ENCODE peak calls at places on chromosomes 1 and 21, in ten cellular contexts. One of them, this sample, is unnamed.

GRCh38 chr1:13832100-13832499 is 132.1 kb downstream of the PRDM2 start:
- DNase-seq in brain microvascular endothelial cell: no peak
- DNase-seq in mucosa of descending colon: no peak
- DNase-seq in HS-27A: no peak
- DNase-seq in substantia nigra: no peak
- DNase-seq in CD4-positive, alpha-beta T cell: no peak
- DNase-seq in activated naive CD4-positive, alpha-beta T cell treated with Interleukin-2 at 50 U/mL for 16 hours: no peak
- DNase-seq in stimulated activated CD8-positive, alpha-beta memory T cell treated with anti-CD3 and anti-CD28 coated beads, Interleukin-15, amount 100 ng/mL, for 1 hour: no peak
- DNase-seq in GM13976: peak; percentile 0
- DNase-seq in D721Med: no peak
- DNase-seq in this sample: no peak

GRCh38 chr1:10253755-10254154 is 43.4 kb downstream of the KIF1B start:
- DNase-seq in activated naive CD4-positive, alpha-beta T cell treated with Interleukin-2 at 50 U/mL for 16 hours: no peak
- DNase-seq in CD4-positive, alpha-beta T cell: no peak
- DNase-seq in mucosa of descending colon: peak; percentile 26
- DNase-seq in GM13976: no peak
- DNase-seq in HS-27A: no peak
- DNase-seq in substantia nigra: no peak
- DNase-seq in brain microvascular endothelial cell: peak; percentile 95
- DNase-seq in stimulated activated CD8-positive, alpha-beta memory T cell treated with anti-CD3 and anti-CD28 coated beads, Interleukin-15, amount 100 ng/mL, for 1 hour: no peak
- DNase-seq in D721Med: peak; percentile 24
- DNase-seq in this sample: no peak

GRCh38 chr1:9721606-9722377 is 70.3 kb downstream of the PIK3CD start:
- DNase-seq in D721Med: no peak
- DNase-seq in HS-27A: no peak
- DNase-seq in GM13976: peak; percentile 62
- DNase-seq in mucosa of descending colon: peak; percentile 55
- DNase-seq in activated naive CD4-positive, alpha-beta T cell treated with Interleukin-2 at 50 U/mL for 16 hours: peak; percentile 80
- DNase-seq in substantia nigra: no peak
- DNase-seq in stimulated activated CD8-positive, alpha-beta memory T cell treated with anti-CD3 and anti-CD28 coated beads, Interleukin-15, amount 100 ng/mL, for 1 hour: peak; percentile 71
- DNase-seq in brain microvascular endothelial cell: peak; percentile 20
- DNase-seq in CD4-positive, alpha-beta T cell: peak; percentile 82
- DNase-seq in this sample: no peak

GRCh38 chr1:37186246-37186756 is 152.0 kb upstream of the GRIK3 start:
- DNase-seq in mucosa of descending colon: no peak
- DNase-seq in GM13976: no peak
- DNase-seq in stimulated activated CD8-positive, alpha-beta memory T cell treated with anti-CD3 and anti-CD28 coated beads, Interleukin-15, amount 100 ng/mL, for 1 hour: no peak
- DNase-seq in brain microvascular endothelial cell: no peak
- DNase-seq in CD4-positive, alpha-beta T cell: no peak
- DNase-seq in HS-27A: no peak
- DNase-seq in substantia nigra: no peak
- DNase-seq in activated naive CD4-positive, alpha-beta T cell treated with Interleukin-2 at 50 U/mL for 16 hours: no peak
- DNase-seq in D721Med: no peak
- DNase-seq in this sample: no peak

GRCh38 chr1:245434285-245434684 is 279.5 kb downstream of the KIF26B start:
- DNase-seq in mucosa of descending colon: no peak
- DNase-seq in HS-27A: no peak
- DNase-seq in GM13976: no peak
- DNase-seq in stimulated activated CD8-positive, alpha-beta memory T cell treated with anti-CD3 and anti-CD28 coated beads, Interleukin-15, amount 100 ng/mL, for 1 hour: no peak
- DNase-seq in activated naive CD4-positive, alpha-beta T cell treated with Interleukin-2 at 50 U/mL for 16 hours: no peak
- DNase-seq in CD4-positive, alpha-beta T cell: no peak
- DNase-seq in D721Med: no peak
- DNase-seq in brain microvascular endothelial cell: no peak
- DNase-seq in substantia nigra: no peak
- DNase-seq in this sample: peak; percentile 26

GRCh38 chr1:182765416-182765815 is 24.2 kb upstream of the NPL start:
- DNase-seq in mucosa of descending colon: no peak
- DNase-seq in D721Med: no peak
- DNase-seq in brain microvascular endothelial cell: no peak
- DNase-seq in GM13976: no peak
- DNase-seq in substantia nigra: no peak
- DNase-seq in HS-27A: no peak
- DNase-seq in activated naive CD4-positive, alpha-beta T cell treated with Interleukin-2 at 50 U/mL for 16 hours: no peak
- DNase-seq in stimulated activated CD8-positive, alpha-beta memory T cell treated with anti-CD3 and anti-CD28 coated beads, Interleukin-15, amount 100 ng/mL, for 1 hour: no peak
- DNase-seq in CD4-positive, alpha-beta T cell: no peak
- DNase-seq in this sample: no peak

GRCh38 chr1:17010601-17011438 is 908 bp downstream of the ATP13A2 start:
- DNase-seq in HS-27A: no peak
- DNase-seq in D721Med: no peak
- DNase-seq in stimulated activated CD8-positive, alpha-beta memory T cell treated with anti-CD3 and anti-CD28 coated beads, Interleukin-15, amount 100 ng/mL, for 1 hour: no peak
- DNase-seq in substantia nigra: no peak
- DNase-seq in activated naive CD4-positive, alpha-beta T cell treated with Interleukin-2 at 50 U/mL for 16 hours: peak; percentile 7
- DNase-seq in mucosa of descending colon: peak; percentile 60
- DNase-seq in brain microvascular endothelial cell: no peak
- DNase-seq in GM13976: peak; percentile 52
- DNase-seq in CD4-positive, alpha-beta T cell: no peak
- DNase-seq in this sample: peak; percentile 15

GRCh38 chr21:45788198-45788597 is 144.7 kb downstream of the PCBP3 start:
- DNase-seq in HS-27A: no peak
- DNase-seq in CD4-positive, alpha-beta T cell: no peak
- DNase-seq in brain microvascular endothelial cell: no peak
- DNase-seq in D721Med: no peak
- DNase-seq in substantia nigra: no peak
- DNase-seq in mucosa of descending colon: no peak
- DNase-seq in GM13976: no peak
- DNase-seq in stimulated activated CD8-positive, alpha-beta memory T cell treated with anti-CD3 and anti-CD28 coated beads, Interleukin-15, amount 100 ng/mL, for 1 hour: no peak
- DNase-seq in activated naive CD4-positive, alpha-beta T cell treated with Interleukin-2 at 50 U/mL for 16 hours: no peak
- DNase-seq in this sample: no peak

GRCh38 chr1:190177555-190177954 is 300.1 kb downstream of the BRINP3 start:
- DNase-seq in stimulated activated CD8-positive, alpha-beta memory T cell treated with anti-CD3 and anti-CD28 coated beads, Interleukin-15, amount 100 ng/mL, for 1 hour: no peak
- DNase-seq in GM13976: no peak
- DNase-seq in D721Med: no peak
- DNase-seq in brain microvascular endothelial cell: no peak
- DNase-seq in CD4-positive, alpha-beta T cell: no peak
- DNase-seq in HS-27A: no peak
- DNase-seq in mucosa of descending colon: no peak
- DNase-seq in substantia nigra: no peak
- DNase-seq in activated naive CD4-positive, alpha-beta T cell treated with Interleukin-2 at 50 U/mL for 16 hours: no peak
- DNase-seq in this sample: no peak

GRCh38 chr1:166875302-166875733 is 746 bp downstream of the TADA1 start:
- DNase-seq in mucosa of descending colon: no peak
- DNase-seq in stimulated activated CD8-positive, alpha-beta memory T cell treated with anti-CD3 and anti-CD28 coated beads, Interleukin-15, amount 100 ng/mL, for 1 hour: no peak
- DNase-seq in substantia nigra: no peak
- DNase-seq in activated naive CD4-positive, alpha-beta T cell treated with Interleukin-2 at 50 U/mL for 16 hours: no peak
- DNase-seq in GM13976: no peak
- DNase-seq in CD4-positive, alpha-beta T cell: no peak
- DNase-seq in D721Med: no peak
- DNase-seq in HS-27A: no peak
- DNase-seq in brain microvascular endothelial cell: no peak
- DNase-seq in this sample: no peak

GRCh38 chr1:77370588-77371306 is 88.9 kb downstream of the AK5 start:
- DNase-seq in mucosa of descending colon: no peak
- DNase-seq in CD4-positive, alpha-beta T cell: no peak
- DNase-seq in stimulated activated CD8-positive, alpha-beta memory T cell treated with anti-CD3 and anti-CD28 coated beads, Interleukin-15, amount 100 ng/mL, for 1 hour: no peak
- DNase-seq in activated naive CD4-positive, alpha-beta T cell treated with Interleukin-2 at 50 U/mL for 16 hours: no peak
- DNase-seq in D721Med: no peak
- DNase-seq in substantia nigra: no peak
- DNase-seq in HS-27A: peak; percentile 86
- DNase-seq in brain microvascular endothelial cell: peak; percentile 81
- DNase-seq in GM13976: no peak
- DNase-seq in this sample: no peak

GRCh38 chr1:46166521-46167462 is 8.1 kb upstream of the TSPAN1 start:
- DNase-seq in CD4-positive, alpha-beta T cell: peak; percentile 60
- DNase-seq in mucosa of descending colon: peak; percentile 47
- DNase-seq in stimulated activated CD8-positive, alpha-beta memory T cell treated with anti-CD3 and anti-CD28 coated beads, Interleukin-15, amount 100 ng/mL, for 1 hour: peak; percentile 17
- DNase-seq in GM13976: peak; percentile 66
- DNase-seq in HS-27A: no peak
- DNase-seq in substantia nigra: no peak
- DNase-seq in brain microvascular endothelial cell: no peak
- DNase-seq in activated naive CD4-positive, alpha-beta T cell treated with Interleukin-2 at 50 U/mL for 16 hours: peak; percentile 41
- DNase-seq in D721Med: no peak
- DNase-seq in this sample: no peak

GRCh38 chr1:29256395-29256794 is 20.1 kb downstream of the PTPRU start:
- DNase-seq in CD4-positive, alpha-beta T cell: no peak
- DNase-seq in activated naive CD4-positive, alpha-beta T cell treated with Interleukin-2 at 50 U/mL for 16 hours: no peak
- DNase-seq in substantia nigra: no peak
- DNase-seq in brain microvascular endothelial cell: no peak
- DNase-seq in stimulated activated CD8-positive, alpha-beta memory T cell treated with anti-CD3 and anti-CD28 coated beads, Interleukin-15, amount 100 ng/mL, for 1 hour: no peak
- DNase-seq in HS-27A: no peak
- DNase-seq in D721Med: no peak
- DNase-seq in GM13976: no peak
- DNase-seq in mucosa of descending colon: no peak
- DNase-seq in this sample: no peak

GRCh38 chr1:24317081-24317480 is 2.1 kb upstream of the GRHL3 start:
- DNase-seq in GM13976: no peak
- DNase-seq in mucosa of descending colon: no peak
- DNase-seq in brain microvascular endothelial cell: no peak
- DNase-seq in substantia nigra: no peak
- DNase-seq in CD4-positive, alpha-beta T cell: no peak
- DNase-seq in stimulated activated CD8-positive, alpha-beta memory T cell treated with anti-CD3 and anti-CD28 coated beads, Interleukin-15, amount 100 ng/mL, for 1 hour: no peak
- DNase-seq in HS-27A: no peak
- DNase-seq in D721Med: no peak
- DNase-seq in activated naive CD4-positive, alpha-beta T cell treated with Interleukin-2 at 50 U/mL for 16 hours: no peak
- DNase-seq in this sample: no peak

GRCh38 chr1:102833171-102833570 is 275.2 kb downstream of the COL11A1 start:
- DNase-seq in HS-27A: no peak
- DNase-seq in D721Med: no peak
- DNase-seq in brain microvascular endothelial cell: no peak
- DNase-seq in activated naive CD4-positive, alpha-beta T cell treated with Interleukin-2 at 50 U/mL for 16 hours: no peak
- DNase-seq in substantia nigra: no peak
- DNase-seq in CD4-positive, alpha-beta T cell: no peak
- DNase-seq in GM13976: no peak
- DNase-seq in mucosa of descending colon: no peak
- DNase-seq in stimulated activated CD8-positive, alpha-beta memory T cell treated with anti-CD3 and anti-CD28 coated beads, Interleukin-15, amount 100 ng/mL, for 1 hour: no peak
- DNase-seq in this sample: no peak

GRCh38 chr1:229229721-229230135 is 41.2 kb upstream of the RAB4A start:
- DNase-seq in CD4-positive, alpha-beta T cell: no peak
- DNase-seq in stimulated activated CD8-positive, alpha-beta memory T cell treated with anti-CD3 and anti-CD28 coated beads, Interleukin-15, amount 100 ng/mL, for 1 hour: no peak
- DNase-seq in activated naive CD4-positive, alpha-beta T cell treated with Interleukin-2 at 50 U/mL for 16 hours: no peak
- DNase-seq in substantia nigra: peak; percentile 87
- DNase-seq in D721Med: no peak
- DNase-seq in mucosa of descending colon: no peak
- DNase-seq in GM13976: no peak
- DNase-seq in HS-27A: no peak
- DNase-seq in brain microvascular endothelial cell: no peak
- DNase-seq in this sample: no peak